ENCODE peak calls at places on chromosome 9, in five cellular contexts. O, W, H, I and P are unnamed samples.

GRCh38 chr9:71859939-71860338 is 51.1 kb downstream of the ABHD17B start:
- DNase-seq in I (no peak), O (no peak), H (no peak), W (no peak), P (no peak)

GRCh38 chr9:126743046-126743445 is 61.8 kb upstream of the ZBTB43 start:
- DNase-seq in I (no peak), H (no peak), W (no peak), O (no peak), P (no peak)

GRCh38 chr9:85262333-85262732 is 479.4 kb downstream of the AGTPBP1 start:
- DNase-seq in O (peak), W (no peak), H (no peak), I (no peak), P (no peak)

GRCh38 chr9:97502222-97502983 is 937 bp downstream of the TMOD1 start:
- DNase-seq in H (no peak), W (no peak), O (peak), I (no peak), P (no peak)

GRCh38 chr9:113525831-113526230 is 62.3 kb downstream of the RGS3 start:
- DNase-seq in W (no peak), I (no peak), H (no peak), O (no peak), P (no peak)

GRCh38 chr9:138105123-138105415 is 227.5 kb downstream of the CACNA1B start:
- DNase-seq in I (no peak), H (no peak), O (no peak), W (no peak), P (no peak)

GRCh38 chr9:131113655-131114563 is 11.5 kb upstream of the NUP214 start:
- DNase-seq in O (no peak), W (no peak), H (no peak), I (no peak), P (no peak)

GRCh38 chr9:130997925-130998595 is 10.9 kb upstream of the LAMC3 start:
- DNase-seq in O (peak), I (peak), W (peak), H (peak), P (no peak)

GRCh38 chr9:138045541-138046490 is 168.2 kb downstream of the CACNA1B start:
- DNase-seq in H (no peak), O (no peak), I (no peak), W (no peak), P (no peak)

GRCh38 chr9:121399883-121400607 is 30.0 kb upstream of the STOM start:
- DNase-seq in O (peak), I (peak), H (peak), W (peak), P (no peak)

GRCh38 chr9:128683340-128684064 is 5.5 kb upstream of the SET start:
- DNase-seq in O (peak), W (peak), I (peak), H (no peak), P (no peak)

GRCh38 chr9:132970306-132971062 is 8.0 kb upstream of the GFI1B start:
- DNase-seq in W (no peak), O (no peak), H (no peak), I (no peak), P (no peak)

GRCh38 chr9:136361757-136362449 is 1.6 kb downstream of the DNLZ start:
- DNase-seq in O (peak), W (no peak), I (no peak), H (no peak), P (no peak)

GRCh38 chr9:25677301-25678146 is 720 bp downstream of the TUSC1 start:
- DNase-seq in I (no peak), O (peak), W (no peak), H (no peak), P (no peak)

GRCh38 chr9:116337015-116337414 is 183.4 kb downstream of the PAPPA start:
- DNase-seq in I (no peak), O (peak), H (no peak), W (no peak), P (no peak)

GRCh38 chr9:75200892-75201470 is 112.7 kb downstream of the OSTF1 start:
- DNase-seq in I (peak), H (no peak), O (peak), W (peak), P (no peak)

GRCh38 chr9:134623408-134624066 is 18.1 kb upstream of the COL5A1 start:
- DNase-seq in O (no peak), H (no peak), I (no peak), W (no peak), P (no peak)

GRCh38 chr9:127974769-127975261 is 6.0 kb downstream of the EEIG1 start:
- DNase-seq in W (no peak), O (peak), H (no peak), I (no peak), P (no peak)